ENCODE peak calls at places on chromosomes 5 and 9, in nine cellular contexts. A is pancreas; G is tibial artery; E is body of pancreas; L is CD8-positive, alpha-beta T cell; Y is ovary; C is endodermal cell; D is Peyer's patch; T is HL-60. I is an unnamed sample.

GRCh38 chr9:111232997-111233790 is 96.8 kb downstream of the OR2K2 start:
- DNase-seq in A (no peak), G (no peak), E (no peak), L (no peak), Y (no peak), C (peak), D (no peak), T (no peak), I (no peak)

GRCh38 chr9:26723486-26723885 is 169.1 kb downstream of the CAAP1 start:
- DNase-seq in A (peak), G (no peak), E (peak), L (no peak), Y (no peak), C (peak), D (peak), T (peak), I (no peak)

GRCh38 chr5:4758550-4758949 is 381.6 kb upstream of the ADAMTS16 start:
- DNase-seq in A (no peak), G (no peak), E (no peak), L (no peak), Y (no peak), C (no peak), D (no peak), T (no peak), I (no peak)

GRCh38 chr5:75034137-75034739 is 18.1 kb downstream of the GCNT4 start:
- DNase-seq in A (no peak), G (no peak), E (no peak), L (peak), Y (no peak), C (no peak), D (no peak), T (no peak), I (no peak)

GRCh38 chr5:141326088-141326854 is 4.0 kb upstream of the PCDHGA1 start:
- DNase-seq in A (no peak), G (peak), E (peak), L (peak), Y (peak), C (peak), D (peak), T (peak), I (peak)

GRCh38 chr5:58185397-58186195 is 274.3 kb downstream of the PLK2 start:
- DNase-seq in A (no peak), G (no peak), E (no peak), L (no peak), Y (no peak), C (no peak), D (no peak), T (no peak), I (no peak)

GRCh38 chr9:36946653-36947052 is 87.4 kb downstream of the PAX5 start:
- DNase-seq in A (no peak), G (no peak), E (no peak), L (no peak), Y (no peak), C (peak), D (no peak), T (no peak), I (no peak)

GRCh38 chr9:69893057-69893456 is 72.4 kb downstream of the CFAP95 start:
- DNase-seq in A (no peak), G (no peak), E (no peak), L (no peak), Y (no peak), C (no peak), D (no peak), T (no peak), I (no peak)

GRCh38 chr5:67147768-67148167 is 48.8 kb downstream of the CD180 start:
- DNase-seq in A (no peak), G (no peak), E (no peak), L (no peak), Y (no peak), C (no peak), D (no peak), T (no peak), I (no peak)

GRCh38 chr9:94900222-94901018 is 173.9 kb downstream of the AOPEP start:
- DNase-seq in A (no peak), G (no peak), E (no peak), L (no peak), Y (peak), C (no peak), D (no peak), T (no peak), I (no peak)

GRCh38 chr9:70044450-70045307 is 1.0 kb downstream of the MAMDC2 start:
- DNase-seq in A (peak), G (no peak), E (peak), L (no peak), Y (peak), C (peak), D (no peak), T (no peak), I (no peak)

GRCh38 chr5:1471240-1471853 is 26.1 kb upstream of the SLC6A3 start:
- DNase-seq in A (no peak), G (no peak), E (no peak), L (no peak), Y (no peak), C (peak), D (no peak), T (no peak), I (peak)

GRCh38 chr9:123637940-123638634 is 282.1 kb downstream of the CRB2 start:
- DNase-seq in A (no peak), G (no peak), E (no peak), L (peak), Y (no peak), C (no peak), D (no peak), T (peak), I (no peak)

GRCh38 chr5:35881758-35882157 is 25.1 kb downstream of the IL7R start:
- DNase-seq in A (no peak), G (no peak), E (no peak), L (no peak), Y (no peak), C (no peak), D (no peak), T (no peak), I (no peak)

GRCh38 chr5:78675956-78676727 is 27.6 kb upstream of the LHFPL2 start:
- DNase-seq in A (no peak), G (no peak), E (no peak), L (no peak), Y (no peak), C (no peak), D (no peak), T (no peak), I (no peak)

GRCh38 chr5:154829589-154830218 is 20.7 kb downstream of the FAXDC2 start:
- DNase-seq in A (no peak), G (no peak), E (no peak), L (peak), Y (no peak), C (no peak), D (peak), T (no peak), I (no peak)

GRCh38 chr5:81778642-81779041 is 27.7 kb upstream of the SSBP2 start:
- DNase-seq in A (no peak), G (no peak), E (no peak), L (no peak), Y (no peak), C (no peak), D (no peak), T (no peak), I (no peak)

GRCh38 chr9:128370752-128371621 is at the start of gene URM1:
- DNase-seq in A (peak), G (peak), E (peak), L (peak), Y (peak), C (peak), D (peak), T (peak), I (peak)
- TF ChIP-seq CTCF in A (no peak), G (no peak), E (no peak), L (no peak), Y (no peak), C (peak), D (no peak), T (no peak), I (peak)

DNA sequence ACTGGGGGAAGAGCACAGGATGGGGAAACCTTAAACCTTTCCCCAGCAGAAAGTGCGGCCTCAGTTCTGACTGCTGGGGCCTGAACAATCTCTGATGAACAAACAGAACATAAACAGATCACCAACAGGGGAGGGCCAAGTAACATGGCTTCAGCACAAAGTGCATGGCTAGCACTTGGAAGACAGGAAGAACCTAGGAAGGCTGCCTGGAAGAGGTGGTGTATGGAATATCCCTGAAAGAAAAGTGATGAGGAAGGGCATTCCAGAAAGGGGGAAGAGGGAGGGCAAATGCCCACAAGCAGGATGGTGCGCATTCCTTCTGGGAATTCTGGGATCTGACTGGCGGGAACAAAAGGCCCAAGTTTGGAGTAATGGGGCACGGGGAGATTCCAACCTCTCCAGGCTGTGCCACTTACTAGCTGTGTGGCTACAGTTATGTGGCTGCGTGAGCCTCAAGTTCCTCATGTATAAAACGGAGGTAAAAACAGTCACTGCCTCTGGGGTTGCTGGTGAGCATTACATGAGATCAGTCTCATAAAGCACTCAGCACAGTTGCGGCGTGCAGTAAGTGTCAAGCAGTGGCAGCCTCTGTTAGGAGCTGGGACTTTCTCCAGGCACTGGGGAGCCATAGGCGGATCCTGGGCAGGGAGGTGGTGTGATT is 1.6 kb downstream of the PDGFRB start:
- DNase-seq in A (no peak), G (peak), E (no peak), L (no peak), Y (peak), C (peak), D (no peak), T (peak), I (no peak)
- H3K4me3 ChIP-seq in A (no peak), G (peak), E (no peak), L (no peak), Y (peak), C (no peak), D (peak), T (no peak), I (peak)

GRCh38 chr9:89427621-89428221 is 70.2 kb downstream of the SEMA4D start:
- DNase-seq in A (no peak), G (no peak), E (no peak), L (peak), Y (no peak), C (no peak), D (no peak), T (no peak), I (peak)

GRCh38 chr9:89428901-89429890 is 68.7 kb downstream of the SEMA4D start:
- DNase-seq in A (no peak), G (no peak), E (no peak), L (peak), Y (no peak), C (peak), D (no peak), T (no peak), I (no peak)

GRCh38 chr9:89426389-89426961 is 71.4 kb downstream of the SEMA4D start:
- DNase-seq in A (no peak), G (no peak), E (no peak), L (no peak), Y (no peak), C (no peak), D (no peak), T (peak), I (no peak)

GRCh38 chr9:89425921-89426388 is 72.0 kb downstream of the SEMA4D start:
- DNase-seq in A (no peak), G (no peak), E (no peak), L (no peak), Y (no peak), C (no peak), D (no peak), T (no peak), I (no peak)

DNA sequence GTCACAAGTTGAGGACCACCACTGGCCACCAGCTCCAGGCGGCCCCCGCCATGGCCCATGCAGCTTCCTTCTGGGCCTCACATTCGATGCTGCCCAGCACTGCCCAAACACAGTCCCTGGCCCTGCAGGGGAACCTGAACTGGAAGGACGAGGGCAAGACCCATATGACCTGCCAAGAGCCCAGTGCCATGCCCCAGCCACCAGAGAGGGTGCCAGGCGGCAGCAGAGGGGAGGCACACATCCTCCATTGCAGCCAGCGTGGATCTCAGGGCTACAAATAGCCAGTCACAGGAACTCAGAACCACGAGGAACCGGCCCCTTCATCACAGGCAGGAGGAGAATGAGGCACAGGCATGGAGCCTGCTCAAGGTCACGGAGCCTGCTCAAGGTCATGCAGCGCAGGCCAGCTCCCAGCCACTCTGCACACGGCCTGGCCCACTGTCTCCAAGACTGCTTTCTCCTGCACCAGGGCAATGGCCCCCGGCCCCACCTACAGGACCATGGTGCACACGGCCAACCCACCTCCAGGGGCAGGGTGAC is 69.6 kb downstream of the SEMA4D start:
- DNase-seq in A (no peak), G (no peak), E (no peak), L (no peak), Y (peak), C (no peak), D (no peak), T (no peak), I (no peak)
- H3K27ac ChIP-seq in A (no peak), G (no peak), E (no peak), L (peak), Y (no peak), C (no peak), D (peak), T (no peak), I (peak)

GRCh38 chr9:116166713-116167112 is 13.1 kb downstream of the PAPPA start:
- DNase-seq in A (no peak), G (no peak), E (no peak), L (no peak), Y (no peak), C (no peak), D (no peak), T (no peak), I (no peak)
- TF ChIP-seq CTCF in A (no peak), G (peak), E (no peak), L (no peak), Y (no peak), C (peak), D (no peak), T (no peak), I (peak)